ENCODE peak calls at places on chromosomes 7 and 10, in four cellular contexts. N, M, I and P are unnamed samples.

GRCh38 chr10:17716161-17716560 is 35.8 kb upstream of the TMEM236 start:
- DNase-seq in N (no peak), M (no peak), I (no peak), P (no peak)

GRCh38 chr10:49298990-49299815 is at the start of gene C10orf71:
- DNase-seq in N (no peak), M (no peak), I (peak), P (no peak)

GRCh38 chr7:150412518-150413247 is 33.6 kb downstream of the ZNF775 start:
- DNase-seq in N (no peak), M (no peak), I (no peak), P (no peak)

GRCh38 chr7:100132126-100132525 is 5.4 kb downstream of the MBLAC1 start:
- DNase-seq in N (no peak), M (no peak), I (no peak), P (no peak)

GRCh38 chr7:64889686-64890162 is 13.3 kb upstream of the ZNF273 start:
- DNase-seq in N (no peak), M (no peak), I (no peak), P (no peak)

GRCh38 chr7:889025-889390 is 12.7 kb downstream of the GET4 start:
- DNase-seq in N (no peak), M (no peak), I (no peak), P (no peak)

GRCh38 chr10:22252801-22253577 is 35.2 kb upstream of the EBLN1 start:
- DNase-seq in N (peak), M (peak), I (no peak), P (peak)

GRCh38 chr7:42143605-42144252 is 93.3 kb downstream of the GLI3 start:
- DNase-seq in N (no peak), M (peak), I (no peak), P (no peak)

GRCh38 chr7:78284945-78285344 is 486.4 kb downstream of the PHTF2 start:
- DNase-seq in N (no peak), M (peak), I (no peak), P (no peak)

GRCh38 chr7:43604251-43604650 is 21.3 kb downstream of the STK17A start:
- DNase-seq in N (no peak), M (no peak), I (no peak), P (no peak)

GRCh38 chr7:98474558-98474957 is 73.7 kb upstream of the BAIAP2L1 start:
- DNase-seq in N (no peak), M (no peak), I (no peak), P (no peak)

GRCh38 chr10:29723704-29724103 is 88.9 kb upstream of the SVIL start:
- DNase-seq in N (no peak), M (no peak), I (no peak), P (no peak)

GRCh38 chr7:15407910-15408309 is 153.9 kb downstream of the AGMO start:
- DNase-seq in N (no peak), M (no peak), I (no peak), P (no peak)

GRCh38 chr7:3027005-3027404 is 16.7 kb downstream of the CARD11 start:
- DNase-seq in N (peak), M (no peak), I (no peak), P (no peak)

GRCh38 chr10:130341325-130341724 is 205.1 kb downstream of the GLRX3 start:
- DNase-seq in N (no peak), M (no peak), I (peak), P (peak)

GRCh38 chr7:139725077-139725476 is 52.7 kb downstream of the HIPK2 start:
- DNase-seq in N (no peak), M (peak), I (peak), P (no peak)

GRCh38 chr7:75878769-75879596 is at the start of gene RHBDD2:
- DNase-seq in N (peak), M (peak), I (peak), P (peak)

GRCh38 chr10:87861566-87861952 is 1.8 kb downstream of the KLLN start:
- DNase-seq in N (peak), M (peak), I (peak), P (no peak)

GRCh38 chr10:2081501-2081900 is 344.2 kb upstream of the ADARB2 start:
- DNase-seq in N (no peak), M (no peak), I (no peak), P (no peak)

GRCh38 chr7:94127026-94127425 is 122.9 kb upstream of the BET1 start:
- DNase-seq in N (no peak), M (no peak), I (no peak), P (no peak)

GRCh38 chr10:132964231-132964630 is 21.9 kb upstream of the CFAP46 start:
- DNase-seq in N (no peak), M (no peak), I (no peak), P (no peak)

GRCh38 chr7:33195264-33195663 is 65.9 kb downstream of the BBS9 start:
- DNase-seq in N (no peak), M (peak), I (no peak), P (no peak)

GRCh38 chr7:84100866-84101265 is 93.7 kb downstream of the SEMA3A start:
- DNase-seq in N (no peak), M (peak), I (no peak), P (no peak)

GRCh38 chr10:43202224-43202656 is 64.0 kb downstream of the CSGALNACT2 start:
- DNase-seq in N (peak), M (no peak), I (peak), P (peak)

GRCh38 chr10:25828475-25828874 is 105.6 kb upstream of the MYO3A start:
- DNase-seq in N (no peak), M (no peak), I (no peak), P (no peak)

GRCh38 chr10:88944813-88945212 is 7.8 kb downstream of the ACTA2 start:
- DNase-seq in N (no peak), M (no peak), I (peak), P (no peak)

GRCh38 chr7:96407427-96407826 is 85.5 kb upstream of the SLC25A13 start:
- DNase-seq in N (no peak), M (peak), I (no peak), P (no peak)

GRCh38 chr10:124708246-124708779 is 35.9 kb downstream of the FAM53B start:
- DNase-seq in N (no peak), M (no peak), I (no peak), P (no peak)

GRCh38 chr10:84310470-84310869 is 17.9 kb upstream of the CCSER2 start:
- DNase-seq in N (no peak), M (peak), I (no peak), P (no peak)

GRCh38 chr10:62584216-62584615 is 210.0 kb downstream of the ZNF365 start:
- DNase-seq in N (no peak), M (peak), I (no peak), P (no peak)

GRCh38 chr10:1403508-1404230 is 333.7 kb downstream of the ADARB2 start:
- DNase-seq in N (no peak), M (no peak), I (peak), P (no peak)

GRCh38 chr10:116978906-116979305 is 26.1 kb downstream of the SHTN1 start:
- DNase-seq in N (no peak), M (no peak), I (no peak), P (no peak)

GRCh38 chr10:79495306-79495705 is 17.0 kb upstream of the EIF5AL1 start:
- DNase-seq in N (no peak), M (no peak), I (no peak), P (no peak)

GRCh38 chr7:134723904-134724303 is 55.5 kb upstream of the CALD1 start:
- DNase-seq in N (no peak), M (no peak), I (no peak), P (no peak)

GRCh38 chr7:134722786-134723322 is 56.6 kb upstream of the CALD1 start:
- DNase-seq in N (no peak), M (no peak), I (no peak), P (no peak)

GRCh38 chr7:134727711-134728110 is 51.7 kb upstream of the CALD1 start:
- DNase-seq in N (no peak), M (peak), I (no peak), P (no peak)

GRCh38 chr7:134726581-134726980 is 52.9 kb upstream of the CALD1 start:
- DNase-seq in N (no peak), M (no peak), I (no peak), P (no peak)

GRCh38 chr7:134724606-134725005 is 54.8 kb upstream of the CALD1 start:
- DNase-seq in N (no peak), M (peak), I (peak), P (no peak)
- TF ChIP-seq CTCF in N (no peak), M (peak), I (peak), P (peak)

GRCh38 chr7:27689878-27690164 is 27.1 kb upstream of the HIBADH start:
- DNase-seq in N (no peak), M (no peak), I (no peak), P (no peak)
- TF ChIP-seq CTCF in N (no peak), M (no peak), I (peak), P (no peak)

GRCh38 chr7:27141591-27142561 is 1.6 kb downstream of the HOXA5 start:
- DNase-seq in N (no peak), M (peak), I (no peak), P (no peak)
- TF ChIP-seq CTCF in N (no peak), M (no peak), I (no peak), P (peak)

GRCh38 chr7:134444198-134444960 is 14.5 kb downstream of the AKR1B1 start:
- DNase-seq in N (no peak), M (no peak), I (no peak), P (no peak)
- TF ChIP-seq CTCF in N (no peak), M (no peak), I (no peak), P (no peak)

GRCh38 chr10:71429929-71430328 is 33.2 kb downstream of the CDH23 start:
- DNase-seq in N (no peak), M (no peak), I (no peak), P (no peak)

GRCh38 chr10:71433116-71433982 is 36.6 kb downstream of the CDH23 start:
- DNase-seq in N (peak), M (no peak), I (no peak), P (no peak)

GRCh38 chr10:71433983-71434744 is 37.4 kb downstream of the CDH23 start:
- DNase-seq in N (peak), M (no peak), I (no peak), P (no peak)

GRCh38 chr10:71431216-71431944 is 34.7 kb downstream of the CDH23 start:
- DNase-seq in N (no peak), M (no peak), I (no peak), P (no peak)

GRCh38 chr10:71431945-71432905 is 35.5 kb downstream of the CDH23 start:
- DNase-seq in N (no peak), M (no peak), I (no peak), P (no peak)
- TF ChIP-seq CTCF in N (no peak), M (no peak), I (peak), P (peak)

GRCh38 chr10:68981074-68981473 is 7.5 kb upstream of the KIFBP start:
- DNase-seq in N (no peak), M (no peak), I (peak), P (no peak)
- TF ChIP-seq CTCF in N (no peak), M (peak), I (peak), P (peak)

DNA sequence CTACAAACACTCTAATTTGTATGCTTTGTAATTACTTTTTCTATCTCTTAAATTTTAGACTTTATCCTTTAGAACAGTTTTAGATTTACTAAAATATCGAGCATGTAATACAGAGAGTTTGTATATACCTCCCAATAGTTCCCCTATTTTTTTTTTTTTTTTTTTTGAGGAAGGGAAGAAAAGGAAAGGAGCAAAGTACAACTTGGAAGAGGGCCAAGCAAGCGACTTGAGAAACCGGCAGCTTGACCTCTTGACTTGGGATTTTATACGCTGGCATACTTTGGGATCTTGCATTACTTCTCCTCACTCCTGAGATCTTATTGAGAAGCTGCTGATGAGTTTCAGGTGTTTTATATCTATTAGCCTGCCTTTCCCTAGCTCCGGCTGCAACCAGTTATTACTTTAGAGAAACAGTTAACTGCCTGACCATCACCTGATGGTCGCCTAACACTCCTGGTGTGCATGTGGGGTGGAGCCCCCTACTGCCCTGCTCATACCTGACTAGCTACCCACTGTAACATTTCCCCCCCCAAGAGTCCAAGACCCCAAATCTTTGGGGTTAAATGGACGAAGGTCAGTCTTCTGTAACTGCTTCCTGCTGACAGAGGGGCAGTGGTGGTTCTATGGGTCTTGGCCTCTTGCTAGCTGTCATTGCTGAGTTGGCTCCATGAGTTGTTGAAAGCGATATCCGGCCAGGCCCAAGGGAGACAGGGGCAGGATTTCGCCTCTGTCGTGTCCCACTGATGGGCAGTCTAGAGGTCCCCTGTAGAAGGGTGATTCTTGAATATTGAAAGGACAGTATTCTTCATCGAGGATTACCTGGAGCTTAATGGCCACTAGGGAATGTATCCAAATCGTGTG is 28.5 kb downstream of the MKLN1 start:
- DNase-seq in N (no peak), M (no peak), I (no peak), P (no peak)
- TF ChIP-seq CTCF in N (no peak), M (no peak), I (no peak), P (no peak)

GRCh38 chr7:86911703-86912102 is 147.8 kb downstream of the ELAPOR2 start:
- DNase-seq in N (no peak), M (no peak), I (peak), P (no peak)

GRCh38 chr7:86916277-86916825 is 143.1 kb downstream of the ELAPOR2 start:
- DNase-seq in N (no peak), M (no peak), I (no peak), P (no peak)

GRCh38 chr7:86918245-86918644 is 141.2 kb downstream of the ELAPOR2 start:
- DNase-seq in N (no peak), M (no peak), I (no peak), P (no peak)

GRCh38 chr7:86913709-86914108 is 145.7 kb downstream of the ELAPOR2 start:
- DNase-seq in N (no peak), M (peak), I (no peak), P (no peak)

DNA sequence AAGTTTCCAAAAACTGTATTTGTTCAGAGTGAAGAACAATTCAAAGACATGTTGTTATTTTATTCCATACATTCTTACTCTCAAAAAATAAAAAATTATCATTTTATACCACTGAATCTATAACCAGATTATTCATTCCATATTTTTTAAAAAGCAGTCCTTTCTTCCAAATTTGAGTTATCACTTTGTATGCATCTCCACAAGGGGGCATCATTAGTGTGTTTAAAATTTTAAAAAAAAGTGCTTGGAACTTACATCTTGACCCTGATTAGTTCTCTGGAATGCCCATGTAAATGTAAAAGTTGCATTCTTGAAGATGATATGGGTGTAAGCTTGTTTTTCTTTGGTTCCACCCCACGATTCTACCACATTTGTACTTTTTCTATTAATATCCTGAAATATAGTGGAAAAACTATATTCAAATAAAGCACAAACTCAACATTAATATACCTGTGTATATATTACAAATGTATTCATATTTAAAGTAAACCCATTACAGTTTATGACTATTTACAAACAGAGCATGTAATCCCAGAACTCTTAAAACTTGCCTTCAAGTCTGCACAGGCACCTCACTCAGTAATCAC is 144.9 kb downstream of the ELAPOR2 start:
- DNase-seq in N (no peak), M (peak), I (peak), P (no peak)
- TF ChIP-seq CTCF in N (peak), M (peak), I (peak), P (peak)

GRCh38 chr7:5679741-5680473 is 101.6 kb downstream of the RNF216 start:
- DNase-seq in N (no peak), M (peak), I (no peak), P (no peak)

GRCh38 chr7:5679047-5679740 is 102.3 kb downstream of the RNF216 start:
- DNase-seq in N (no peak), M (peak), I (no peak), P (no peak)

GRCh38 chr7:5681423-5681822 is 100.0 kb downstream of the RNF216 start:
- DNase-seq in N (no peak), M (peak), I (no peak), P (no peak)

GRCh38 chr7:5678295-5679046 is 103.0 kb downstream of the RNF216 start:
- DNase-seq in N (no peak), M (no peak), I (no peak), P (no peak)

DNA sequence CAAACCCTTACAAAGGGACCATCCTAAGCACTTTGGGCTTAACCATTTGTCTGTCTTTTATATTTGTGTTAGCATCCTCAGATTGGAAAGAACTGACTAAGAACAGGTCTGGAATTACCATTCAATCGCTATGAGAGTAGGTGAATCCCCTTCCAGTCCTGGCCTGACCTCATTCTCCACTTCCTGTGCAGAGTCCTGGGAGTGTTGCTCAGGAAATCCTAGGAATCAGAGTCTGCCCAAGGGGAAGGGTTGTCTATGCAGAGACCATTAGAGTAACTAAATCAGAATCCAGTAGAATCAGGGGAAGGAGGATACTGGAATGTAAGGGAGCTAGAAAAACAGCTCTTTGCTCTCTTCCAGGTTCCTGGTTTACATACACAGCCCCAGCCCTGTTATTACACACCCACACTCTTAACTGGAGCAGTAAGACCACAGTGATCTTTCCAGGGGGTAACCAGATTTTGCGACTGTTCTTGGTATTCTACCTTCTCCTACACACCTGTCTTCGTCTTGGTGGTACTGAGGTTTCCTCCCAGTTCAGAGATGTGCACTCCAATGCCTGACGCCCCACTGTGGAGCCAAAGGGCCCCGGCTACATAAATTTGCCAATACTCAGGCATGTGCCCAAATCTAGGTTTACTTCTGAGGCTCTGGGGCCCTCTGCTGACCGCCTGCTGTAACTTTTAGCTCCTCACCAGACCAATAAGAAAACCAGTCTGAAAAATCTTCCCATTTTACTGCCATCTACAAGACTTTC is 103.7 kb downstream of the RNF216 start:
- DNase-seq in N (no peak), M (peak), I (peak), P (peak)
- TF ChIP-seq CTCF in N (peak), M (peak), I (peak), P (peak)

GRCh38 chr7:47218378-47219176 is 363.3 kb downstream of the TNS3 start:
- DNase-seq in N (no peak), M (peak), I (no peak), P (no peak)

GRCh38 chr7:47217570-47218360 is 364.1 kb downstream of the TNS3 start:
- DNase-seq in N (no peak), M (no peak), I (peak), P (no peak)

GRCh38 chr7:47215640-47216039 is 366.3 kb downstream of the TNS3 start:
- DNase-seq in N (no peak), M (no peak), I (no peak), P (no peak)

GRCh38 chr7:47216439-47216838 is 365.5 kb downstream of the TNS3 start:
- DNase-seq in N (no peak), M (no peak), I (no peak), P (no peak)

GRCh38 chr7:47217086-47217485 is 364.8 kb downstream of the TNS3 start:
- DNase-seq in N (no peak), M (no peak), I (no peak), P (no peak)
- TF ChIP-seq CTCF in N (no peak), M (no peak), I (no peak), P (no peak)